ENCODE peak calls at places on chromosome 18, in ten cellular contexts. S, R, M, N, O, U, K, I, P and B are unnamed samples.

GRCh38 chr18:56661414-56662101 is 10.4 kb downstream of the WDR7 start:
- DNase-seq in S (no peak), R (no peak), M (no peak), N (no peak), O (no peak), U (no peak), K (no peak), I (no peak), P (no peak), B (no peak)

GRCh38 chr18:31973929-31974546 is 31.1 kb upstream of the TRAPPC8 start:
- DNase-seq in S (no peak), R (no peak), M (no peak), N (no peak), O (no peak), U (no peak), K (no peak), I (no peak), P (no peak), B (no peak)

GRCh38 chr18:35458271-35458670 is 39.5 kb downstream of the INO80C start:
- DNase-seq in S (no peak), R (no peak), M (no peak), N (no peak), O (no peak), U (no peak), K (no peak), I (no peak), P (no peak), B (no peak)

GRCh38 chr18:69161383-69162028 is 239.2 kb upstream of the DOK6 start:
- DNase-seq in S (no peak), R (no peak), M (no peak), N (no peak), O (no peak), U (no peak), K (no peak), I (no peak), P (no peak), B (peak; percentile 2)

GRCh38 chr18:5868218-5868904 is 27.0 kb downstream of the TMEM200C start:
- DNase-seq in S (no peak), R (peak; percentile 59), M (peak; percentile 74), N (peak; percentile 68), O (peak; percentile 64), U (peak; percentile 86), K (peak; percentile 82), I (peak; percentile 79), P (peak; percentile 60), B (peak; percentile 56)

GRCh38 chr18:80046011-80046410 is 11.8 kb downstream of the RBFA start:
- DNase-seq in S (no peak), R (no peak), M (no peak), N (no peak), O (no peak), U (no peak), K (no peak), I (no peak), P (no peak), B (no peak)

GRCh38 chr18:71597219-71597618 is 946.9 kb downstream of the CBLN2 start:
- DNase-seq in S (no peak), R (no peak), M (no peak), N (no peak), O (no peak), U (no peak), K (no peak), I (no peak), P (no peak), B (no peak)

GRCh38 chr18:3652380-3653262 is 202.6 kb downstream of the TGIF1 start:
- DNase-seq in S (no peak), R (peak; percentile 81), M (no peak), N (peak; percentile 100), O (peak; percentile 88), U (no peak), K (peak; percentile 96), I (no peak), P (no peak), B (peak; percentile 82)

GRCh38 chr18:58400337-58400885 is 228.5 kb downstream of the ALPK2 start:
- DNase-seq in S (no peak), R (no peak), M (no peak), N (no peak), O (no peak), U (no peak), K (no peak), I (no peak), P (no peak), B (peak; percentile 56)

GRCh38 chr18:22391571-22392359 is 25.9 kb downstream of the CTAGE1 start:
- DNase-seq in S (no peak), R (no peak), M (no peak), N (peak; percentile 99), O (no peak), U (peak; percentile 0), K (peak; percentile 62), I (no peak), P (peak; percentile 27), B (peak; percentile 54)

GRCh38 chr18:8426401-8426800 is 182.8 kb upstream of the RAB12 start:
- DNase-seq in S (no peak), R (no peak), M (no peak), N (no peak), O (no peak), U (peak; percentile 24), K (no peak), I (peak; percentile 70), P (no peak), B (no peak)
- TF ChIP-seq CTCF in S (peak; percentile 19), R (no peak), M (no peak), N (peak; percentile 24), O (no peak), U (peak; percentile 43), K (no peak), I (peak; percentile 64), P (no peak), B (peak; percentile 5)

GRCh38 chr18:38047820-38048219 is 482.2 kb upstream of the CELF4 start:
- DNase-seq in S (no peak), R (no peak), M (no peak), N (no peak), O (no peak), U (no peak), K (no peak), I (no peak), P (no peak), B (no peak)
- TF ChIP-seq CTCF in S (no peak), R (no peak), M (no peak), N (no peak), O (no peak), U (peak; percentile 35), K (no peak), I (no peak), P (no peak), B (no peak)

GRCh38 chr18:1806884-1807615 is 764.3 kb downstream of the METTL4 start:
- DNase-seq in S (no peak), R (no peak), M (no peak), N (no peak), O (no peak), U (no peak), K (no peak), I (no peak), P (no peak), B (no peak)
- TF ChIP-seq CTCF in S (no peak), R (no peak), M (no peak), N (no peak), O (no peak), U (no peak), K (no peak), I (no peak), P (no peak), B (no peak)

GRCh38 chr18:8848541-8848940 is 143.2 kb downstream of the MTCL1 start:
- DNase-seq in S (no peak), R (no peak), M (no peak), N (no peak), O (no peak), U (no peak), K (no peak), I (no peak), P (no peak), B (no peak)
- TF ChIP-seq CTCF in S (no peak), R (no peak), M (no peak), N (no peak), O (no peak), U (no peak), K (no peak), I (no peak), P (no peak), B (no peak)

GRCh38 chr18:74898965-74899364 is 301.3 kb downstream of the ZNF407 start:
- DNase-seq in S (no peak), R (no peak), M (no peak), N (peak; percentile 74), O (no peak), U (no peak), K (no peak), I (no peak), P (no peak), B (no peak)

GRCh38 chr18:74899554-74899953 is 301.9 kb downstream of the ZNF407 start:
- DNase-seq in S (no peak), R (no peak), M (no peak), N (no peak), O (no peak), U (no peak), K (peak; percentile 16), I (no peak), P (peak; percentile 31), B (no peak)

GRCh38 chr18:74895686-74896085 is 298.0 kb downstream of the ZNF407 start:
- DNase-seq in S (no peak), R (no peak), M (no peak), N (no peak), O (no peak), U (no peak), K (no peak), I (no peak), P (no peak), B (no peak)

GRCh38 chr18:74896390-74896991 is 298.8 kb downstream of the ZNF407 start:
- DNase-seq in S (no peak), R (no peak), M (peak; percentile 72), N (peak; percentile 67), O (no peak), U (peak; percentile 64), K (peak; percentile 15), I (peak; percentile 60), P (no peak), B (no peak)

DNA sequence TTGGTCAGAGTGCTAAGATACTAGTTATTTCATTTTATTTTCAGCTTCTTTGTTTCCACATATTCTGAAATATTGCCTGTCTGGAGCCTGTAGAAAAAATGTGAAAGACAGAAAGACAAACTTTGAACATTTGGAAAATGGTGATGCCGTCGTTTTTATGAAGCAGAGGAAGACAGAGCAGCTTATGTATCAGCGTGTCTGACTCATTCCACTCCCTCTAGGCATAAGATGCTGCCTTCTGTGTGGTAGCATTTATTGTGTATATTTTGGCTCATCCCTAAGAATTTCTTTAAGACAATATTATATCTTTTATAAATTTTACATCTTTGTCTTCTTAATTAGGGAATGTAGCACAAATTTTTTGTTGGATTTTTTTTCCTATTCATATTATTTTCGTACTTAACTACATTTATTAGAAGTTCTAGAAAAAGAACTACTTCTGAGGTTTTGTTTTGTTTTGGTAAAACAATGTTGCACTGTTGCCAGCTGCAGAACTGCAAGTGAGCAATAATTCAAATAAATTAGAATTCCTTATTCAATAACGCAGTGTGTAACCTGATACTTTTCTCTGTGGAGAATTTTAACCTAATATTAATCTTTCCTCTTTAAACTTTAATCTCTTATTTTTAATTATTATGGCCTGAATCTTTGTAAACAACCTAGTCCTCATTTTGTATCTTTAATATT is 300.4 kb downstream of the ZNF407 start:
- DNase-seq in S (no peak), R (no peak), M (no peak), N (peak; percentile 66), O (no peak), U (no peak), K (no peak), I (no peak), P (no peak), B (no peak)
- TF ChIP-seq CTCF in S (no peak), R (no peak), M (no peak), N (no peak), O (no peak), U (no peak), K (no peak), I (no peak), P (no peak), B (no peak)